ENCODE peak calls at places on chromosomes 7 and 10, in six cellular contexts. I, X, O, K, W and M are unnamed samples. For H3K9me3 and H4K20me1, the result is how much of the 10 kb centered on the place peaks cover.

GRCh38 chr7:149202831-149203231 is 7.5 kb downstream of the ZNF282 start:
- DNase-seq in I (peak), X (no peak), O (no peak), K (no peak), W (peak), M (no peak)

GRCh38 chr7:43104874-43105520 is 7.5 kb upstream of the HECW1 start:
- DNase-seq in I (no peak), X (no peak), O (no peak), K (no peak), W (peak), M (no peak)

GRCh38 chr7:149771696-149772235 is 1.6 kb downstream of the ZNF467 start:
- DNase-seq in I (peak), X (peak), O (peak), K (peak), W (peak), M (peak)

GRCh38 chr10:27100800-27101347 is 580 bp upstream of the ANKRD26 start:
- DNase-seq in I (no peak), X (no peak), O (peak), K (no peak), W (no peak), M (no peak)

GRCh38 chr7:130461256-130461655 is 20.4 kb upstream of the CEP41 start:
- DNase-seq in I (no peak), X (no peak), O (no peak), K (no peak), W (peak), M (no peak)

GRCh38 chr7:42561797-42562196 is 324.8 kb upstream of the GLI3 start:
- DNase-seq in I (no peak), X (no peak), O (no peak), K (no peak), W (no peak), M (no peak)

GRCh38 chr7:14637968-14638367 is 264.6 kb downstream of the DGKB start:
- DNase-seq in I (no peak), X (no peak), O (no peak), K (no peak), W (peak), M (peak)

GRCh38 chr10:131882590-131883451 is 18.0 kb upstream of the PPP2R2D start:
- DNase-seq in I (no peak), X (no peak), O (no peak), K (no peak), W (no peak), M (no peak)

GRCh38 chr10:44362866-44363711 is 21.8 kb downstream of the CXCL12 start:
- DNase-seq in I (no peak), X (no peak), O (no peak), K (no peak), W (no peak), M (no peak)

DNA sequence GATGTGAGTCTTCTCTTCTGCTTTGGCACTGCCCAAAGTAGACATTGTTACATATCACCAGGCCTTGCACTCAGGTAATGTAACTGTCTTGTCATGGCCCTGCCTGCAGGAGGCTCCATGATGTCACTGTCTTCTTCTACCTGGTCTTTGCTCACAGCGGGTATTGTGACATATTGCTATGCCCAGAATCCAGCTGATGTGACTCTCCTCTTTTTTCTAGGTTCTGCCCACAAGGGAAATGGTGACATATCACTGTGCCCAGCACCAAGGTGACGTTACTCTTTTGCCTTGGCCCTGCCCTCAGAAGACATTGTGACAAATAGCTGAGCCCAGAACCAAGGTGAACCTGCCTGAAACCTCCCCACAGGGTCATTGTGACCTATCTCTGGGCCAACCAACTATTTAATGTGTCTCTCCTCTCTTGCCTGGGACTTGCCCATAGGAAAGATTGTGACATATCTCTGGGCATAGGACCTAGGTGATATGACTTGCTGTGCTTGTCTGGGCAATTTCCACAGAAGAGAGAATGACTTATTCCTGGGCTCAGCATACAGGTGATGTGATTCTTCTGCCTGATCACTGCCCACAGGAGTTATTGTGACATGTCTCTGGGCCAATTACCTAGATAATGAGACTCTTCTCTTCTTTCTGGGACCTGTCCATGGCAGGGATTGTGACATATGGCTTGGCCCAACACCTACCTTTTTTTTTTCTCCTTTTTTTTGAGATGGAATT is 26.5 kb upstream of the ZNF107 start:
- DNase-seq in I (no peak), X (peak), O (no peak), K (no peak), W (no peak), M (no peak)
- H3K9me3 ChIP-seq in I (under half), X (under half), O (under half), K (under half), W (under half), M (under half)

DNA sequence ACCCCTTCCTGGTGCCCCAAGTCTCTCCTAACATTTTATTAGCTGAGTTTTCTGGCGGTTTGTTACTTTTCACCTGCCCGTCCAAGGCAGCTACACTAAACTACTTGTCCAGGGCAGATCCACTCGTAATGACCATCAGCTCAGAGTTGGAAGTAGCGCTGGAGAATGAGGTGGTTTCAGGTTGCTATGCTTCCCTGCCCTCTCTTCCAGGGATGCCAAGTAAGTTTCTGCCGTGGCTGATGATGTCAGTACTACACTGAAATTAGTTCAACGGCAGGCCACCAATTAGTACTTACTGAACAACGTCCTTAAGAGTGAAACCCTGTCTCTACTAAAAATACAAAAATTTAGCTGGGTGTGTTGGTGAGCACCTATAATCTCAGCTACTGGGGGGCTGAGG is 55.2 kb downstream of the DIP2C start:
- DNase-seq in I (peak), X (no peak), O (no peak), K (no peak), W (no peak), M (peak)
- H4K20me1 ChIP-seq in I (half or more), X (under half), O (half or more), K (under half), W (under half), M (under half)

GRCh38 chr10:133042816-133043215 is 44.9 kb upstream of the ADGRA1 start:
- DNase-seq in I (no peak), X (no peak), O (no peak), K (no peak), W (no peak), M (no peak)

GRCh38 chr10:133041101-133041500 is 46.6 kb upstream of the ADGRA1 start:
- DNase-seq in I (no peak), X (no peak), O (no peak), K (no peak), W (no peak), M (no peak)

GRCh38 chr10:133039823-133040704 is 47.7 kb upstream of the ADGRA1 start:
- DNase-seq in I (no peak), X (no peak), O (no peak), K (no peak), W (no peak), M (no peak)

GRCh38 chr10:133043541-133044225 is 44.0 kb upstream of the ADGRA1 start:
- DNase-seq in I (no peak), X (no peak), O (no peak), K (no peak), W (no peak), M (no peak)

DNA sequence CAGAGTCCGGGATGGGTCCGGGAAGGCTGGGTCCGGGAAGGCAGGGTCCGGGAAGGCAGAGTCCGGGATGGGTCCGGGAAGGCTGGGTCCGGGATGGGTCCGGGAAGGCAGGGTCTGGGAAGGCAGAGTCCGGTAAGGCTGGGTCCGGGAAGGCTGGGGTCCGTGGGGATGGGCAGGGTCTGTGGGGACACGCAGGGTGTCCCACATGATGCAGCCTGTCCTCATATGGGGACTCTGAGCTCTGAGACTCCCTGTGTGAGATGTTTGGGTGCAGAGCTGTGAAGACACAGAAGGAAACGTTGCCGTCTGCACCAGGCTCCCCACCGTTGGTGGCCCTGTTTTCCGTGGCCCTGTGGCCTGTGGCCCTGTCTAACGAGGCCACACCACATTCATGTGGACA is 45.7 kb upstream of the ADGRA1 start:
- DNase-seq in I (no peak), X (no peak), O (no peak), K (no peak), W (no peak), M (no peak)
- H3K9me3 ChIP-seq in I (under half), X (under half), O (under half), K (under half), W (under half), M (under half)

DNA sequence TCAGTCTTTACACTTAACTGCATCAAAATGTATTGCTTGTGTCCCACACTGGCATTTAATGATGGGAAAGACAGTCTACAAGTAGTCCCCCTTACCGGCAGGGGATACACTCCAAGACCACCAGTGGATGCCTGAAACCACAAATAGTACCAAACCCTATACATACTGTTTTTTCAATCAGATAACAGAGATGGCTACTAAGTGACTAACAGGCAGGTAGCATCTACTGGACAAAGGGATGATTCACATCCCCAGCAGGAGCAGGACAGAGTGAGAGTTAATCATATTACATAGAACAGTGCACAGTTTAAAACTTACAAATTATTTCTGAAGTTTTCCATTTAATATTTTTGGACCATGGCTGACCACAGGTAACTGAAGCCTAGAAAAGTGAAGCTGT is 13.2 kb downstream of the TMEM243 start:
- DNase-seq in I (peak), X (peak), O (no peak), K (no peak), W (peak), M (no peak)
- H4K20me1 ChIP-seq in I (under half), X (under half), O (under half), K (under half), W (under half), M (under half)

GRCh38 chr10:4626919-4627318 is 199.1 kb upstream of the AKR1E2 start:
- DNase-seq in I (no peak), X (no peak), O (no peak), K (no peak), W (no peak), M (no peak)
- H3K9me3 ChIP-seq in I (under half), X (under half), O (under half), K (under half), W (under half), M (under half)

GRCh38 chr7:98202367-98203195 is 8.7 kb upstream of the BHLHA15 start:
- DNase-seq in I (no peak), X (peak), O (no peak), K (no peak), W (no peak), M (no peak)

GRCh38 chr7:98203261-98203963 is 7.8 kb upstream of the BHLHA15 start:
- DNase-seq in I (no peak), X (no peak), O (no peak), K (no peak), W (no peak), M (no peak)

GRCh38 chr7:98205162-98205845 is 5.9 kb upstream of the BHLHA15 start:
- DNase-seq in I (no peak), X (no peak), O (no peak), K (no peak), W (no peak), M (no peak)

GRCh38 chr7:98204670-98205069 is 6.6 kb upstream of the BHLHA15 start:
- DNase-seq in I (no peak), X (no peak), O (no peak), K (no peak), W (no peak), M (no peak)

DNA sequence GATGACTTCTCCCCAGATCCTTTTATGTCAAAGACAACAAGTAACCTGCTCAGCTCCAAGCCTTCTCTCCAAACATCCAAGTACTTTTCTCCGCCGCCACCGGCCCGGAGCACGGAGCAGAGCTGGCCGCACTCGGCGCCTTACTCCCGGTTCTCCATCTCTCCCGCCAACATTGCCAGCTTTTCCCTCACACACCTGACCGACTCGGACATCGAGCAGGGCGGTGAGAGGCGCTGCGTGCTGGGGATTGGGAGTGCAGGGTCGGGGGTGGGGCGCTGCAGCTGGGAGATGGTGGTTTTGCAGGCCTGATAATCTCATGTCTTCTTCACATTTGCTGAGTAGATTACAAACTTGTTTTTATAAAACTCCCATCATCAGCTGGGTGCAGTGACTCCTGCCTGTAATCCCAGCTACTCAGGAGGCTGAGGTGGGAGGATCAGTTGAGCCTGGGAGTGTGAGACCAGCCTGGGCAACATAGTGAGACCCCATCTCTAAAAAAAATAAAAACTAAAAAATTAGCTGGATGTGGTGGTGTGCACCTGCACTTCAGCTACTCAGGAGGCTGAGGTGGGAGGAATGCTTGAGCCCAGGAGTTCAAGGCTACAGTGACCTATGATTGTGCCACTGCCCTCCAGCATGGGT is 7.2 kb upstream of the BHLHA15 start:
- DNase-seq in I (no peak), X (no peak), O (no peak), K (no peak), W (no peak), M (no peak)
- H4K20me1 ChIP-seq in I (under half), X (under half), O (under half), K (under half), W (under half), M (under half)